ENCODE peak calls at places on chromosomes 7 and 10, in six cellular contexts. One of them, this sample, is unnamed.
A peak's percentile ranks its signal among the peaks of the same experiment; 100 is the strongest.

GRCh38 chr10:46560381-46560780 is 3.9 kb upstream of the GPRIN2 start:
- DNase-seq in hepatocyte: no peak
- DNase-seq in stimulated activated naive CD8-positive, alpha-beta T cell treated with anti-CD3 and anti-CD28 coated beads, Interleukin-15, amount 100 ng/mL, for 72 hours: peak; percentile 6
- DNase-seq in EH: no peak
- DNase-seq in pons: no peak
- DNase-seq in EL: no peak
- DNase-seq in this sample: no peak

GRCh38 chr10:77556990-77557601 is 80.5 kb downstream of the KCNMA1 start:
- DNase-seq in hepatocyte: no peak
- DNase-seq in stimulated activated naive CD8-positive, alpha-beta T cell treated with anti-CD3 and anti-CD28 coated beads, Interleukin-15, amount 100 ng/mL, for 72 hours: no peak
- DNase-seq in EH: no peak
- DNase-seq in pons: no peak
- DNase-seq in EL: no peak
- DNase-seq in this sample: no peak

GRCh38 chr10:93376372-93377296 is 105.5 kb downstream of the MYOF start:
- DNase-seq in hepatocyte: peak; percentile 87
- DNase-seq in stimulated activated naive CD8-positive, alpha-beta T cell treated with anti-CD3 and anti-CD28 coated beads, Interleukin-15, amount 100 ng/mL, for 72 hours: peak; percentile 49
- DNase-seq in EH: peak; percentile 97
- DNase-seq in pons: peak; percentile 86
- DNase-seq in EL: peak; percentile 93
- DNase-seq in this sample: peak; percentile 72

GRCh38 chr7:114819629-114820362 is 102.1 kb upstream of the MDFIC start:
- DNase-seq in hepatocyte: peak; percentile 82
- DNase-seq in stimulated activated naive CD8-positive, alpha-beta T cell treated with anti-CD3 and anti-CD28 coated beads, Interleukin-15, amount 100 ng/mL, for 72 hours: no peak
- DNase-seq in EH: peak; percentile 97
- DNase-seq in pons: no peak
- DNase-seq in EL: peak; percentile 96
- DNase-seq in this sample: peak; percentile 0

GRCh38 chr7:118104812-118105441 is 79.0 kb upstream of the LSM8 start:
- DNase-seq in hepatocyte: peak; percentile 19
- DNase-seq in stimulated activated naive CD8-positive, alpha-beta T cell treated with anti-CD3 and anti-CD28 coated beads, Interleukin-15, amount 100 ng/mL, for 72 hours: no peak
- DNase-seq in EH: peak; percentile 3
- DNase-seq in pons: peak; percentile 79
- DNase-seq in EL: no peak
- DNase-seq in this sample: peak; percentile 1

GRCh38 chr10:48549236-48549635 is 55.6 kb downstream of the ARHGAP22 start:
- DNase-seq in hepatocyte: no peak
- DNase-seq in stimulated activated naive CD8-positive, alpha-beta T cell treated with anti-CD3 and anti-CD28 coated beads, Interleukin-15, amount 100 ng/mL, for 72 hours: no peak
- DNase-seq in EH: no peak
- DNase-seq in pons: no peak
- DNase-seq in EL: no peak
- DNase-seq in this sample: no peak

GRCh38 chr7:1707756-1708611 is 37.9 kb downstream of the ELFN1 start:
- DNase-seq in hepatocyte: no peak
- DNase-seq in stimulated activated naive CD8-positive, alpha-beta T cell treated with anti-CD3 and anti-CD28 coated beads, Interleukin-15, amount 100 ng/mL, for 72 hours: peak; percentile 8
- DNase-seq in EH: no peak
- DNase-seq in pons: no peak
- DNase-seq in EL: no peak
- DNase-seq in this sample: no peak

GRCh38 chr10:63116452-63117072 is 16.6 kb upstream of the NRBF2 start:
- DNase-seq in hepatocyte: no peak
- DNase-seq in stimulated activated naive CD8-positive, alpha-beta T cell treated with anti-CD3 and anti-CD28 coated beads, Interleukin-15, amount 100 ng/mL, for 72 hours: no peak
- DNase-seq in EH: no peak
- DNase-seq in pons: no peak
- DNase-seq in EL: no peak
- DNase-seq in this sample: no peak

GRCh38 chr10:34967411-34967880 is 122.7 kb downstream of the CUL2 start:
- DNase-seq in hepatocyte: peak; percentile 15
- DNase-seq in stimulated activated naive CD8-positive, alpha-beta T cell treated with anti-CD3 and anti-CD28 coated beads, Interleukin-15, amount 100 ng/mL, for 72 hours: no peak
- DNase-seq in EH: peak; percentile 52
- DNase-seq in pons: peak; percentile 53
- DNase-seq in EL: no peak
- DNase-seq in this sample: no peak

GRCh38 chr7:31114593-31115343 is 62.7 kb downstream of the ADCYAP1R1 start:
- DNase-seq in hepatocyte: peak; percentile 68
- DNase-seq in stimulated activated naive CD8-positive, alpha-beta T cell treated with anti-CD3 and anti-CD28 coated beads, Interleukin-15, amount 100 ng/mL, for 72 hours: no peak
- DNase-seq in EH: peak; percentile 50
- DNase-seq in pons: no peak
- DNase-seq in EL: peak; percentile 12
- DNase-seq in this sample: no peak

GRCh38 chr7:101200862-101201599 is at the start of gene MOGAT3:
- DNase-seq in hepatocyte: peak; percentile 81
- DNase-seq in stimulated activated naive CD8-positive, alpha-beta T cell treated with anti-CD3 and anti-CD28 coated beads, Interleukin-15, amount 100 ng/mL, for 72 hours: no peak
- DNase-seq in EH: no peak
- DNase-seq in pons: no peak
- DNase-seq in EL: no peak
- DNase-seq in this sample: no peak

GRCh38 chr7:36795451-36796021 is 71.2 kb upstream of the AOAH start:
- DNase-seq in hepatocyte: peak; percentile 27
- DNase-seq in stimulated activated naive CD8-positive, alpha-beta T cell treated with anti-CD3 and anti-CD28 coated beads, Interleukin-15, amount 100 ng/mL, for 72 hours: no peak
- DNase-seq in EH: no peak
- DNase-seq in pons: no peak
- DNase-seq in EL: no peak
- DNase-seq in this sample: no peak

GRCh38 chr10:126212653-126213052 is 175.6 kb downstream of the ADAM12 start:
- DNase-seq in hepatocyte: no peak
- DNase-seq in stimulated activated naive CD8-positive, alpha-beta T cell treated with anti-CD3 and anti-CD28 coated beads, Interleukin-15, amount 100 ng/mL, for 72 hours: no peak
- DNase-seq in EH: no peak
- DNase-seq in pons: no peak
- DNase-seq in EL: peak; percentile 24
- DNase-seq in this sample: no peak

GRCh38 chr10:96377816-96378294 is 19.1 kb upstream of the OPALIN start:
- DNase-seq in hepatocyte: peak; percentile 50
- DNase-seq in stimulated activated naive CD8-positive, alpha-beta T cell treated with anti-CD3 and anti-CD28 coated beads, Interleukin-15, amount 100 ng/mL, for 72 hours: no peak
- DNase-seq in EH: peak; percentile 50
- DNase-seq in pons: no peak
- DNase-seq in EL: peak; percentile 20
- DNase-seq in this sample: no peak

GRCh38 chr7:36048141-36048901 is 104.7 kb upstream of the EEPD1 start:
- DNase-seq in hepatocyte: no peak
- DNase-seq in stimulated activated naive CD8-positive, alpha-beta T cell treated with anti-CD3 and anti-CD28 coated beads, Interleukin-15, amount 100 ng/mL, for 72 hours: no peak
- DNase-seq in EH: peak; percentile 97
- DNase-seq in pons: no peak
- DNase-seq in EL: peak; percentile 91
- DNase-seq in this sample: peak; percentile 69

GRCh38 chr10:22714524-22715289 is at the start of gene PIP4K2A:
- DNase-seq in hepatocyte: peak; percentile 87
- DNase-seq in stimulated activated naive CD8-positive, alpha-beta T cell treated with anti-CD3 and anti-CD28 coated beads, Interleukin-15, amount 100 ng/mL, for 72 hours: peak; percentile 75
- DNase-seq in EH: peak; percentile 79
- DNase-seq in pons: peak; percentile 63
- DNase-seq in EL: peak; percentile 79
- DNase-seq in this sample: peak; percentile 45

GRCh38 chr10:101561068-101561915 is 26.8 kb downstream of the POLL start:
- DNase-seq in hepatocyte: no peak
- DNase-seq in stimulated activated naive CD8-positive, alpha-beta T cell treated with anti-CD3 and anti-CD28 coated beads, Interleukin-15, amount 100 ng/mL, for 72 hours: no peak
- DNase-seq in EH: no peak
- DNase-seq in pons: no peak
- DNase-seq in EL: no peak
- DNase-seq in this sample: no peak

GRCh38 chr10:97459933-97460332 is 14.0 kb downstream of the ZDHHC16 start:
- DNase-seq in hepatocyte: no peak
- DNase-seq in stimulated activated naive CD8-positive, alpha-beta T cell treated with anti-CD3 and anti-CD28 coated beads, Interleukin-15, amount 100 ng/mL, for 72 hours: no peak
- DNase-seq in EH: no peak
- DNase-seq in pons: no peak
- DNase-seq in EL: no peak
- DNase-seq in this sample: no peak

GRCh38 chr7:74525881-74526280 is 72.2 kb downstream of the GTF2IRD1 start:
- DNase-seq in hepatocyte: peak; percentile 36
- DNase-seq in stimulated activated naive CD8-positive, alpha-beta T cell treated with anti-CD3 and anti-CD28 coated beads, Interleukin-15, amount 100 ng/mL, for 72 hours: no peak
- DNase-seq in EH: no peak
- DNase-seq in pons: no peak
- DNase-seq in EL: no peak
- DNase-seq in this sample: no peak

GRCh38 chr7:157603716-157604115 is 266.9 kb downstream of the DNAJB6 start:
- DNase-seq in hepatocyte: no peak
- DNase-seq in stimulated activated naive CD8-positive, alpha-beta T cell treated with anti-CD3 and anti-CD28 coated beads, Interleukin-15, amount 100 ng/mL, for 72 hours: no peak
- DNase-seq in EH: no peak
- DNase-seq in pons: no peak
- DNase-seq in EL: no peak
- DNase-seq in this sample: no peak

GRCh38 chr10:21318768-21319167 is 206.7 kb downstream of the SKIDA1 start:
- DNase-seq in hepatocyte: no peak
- DNase-seq in stimulated activated naive CD8-positive, alpha-beta T cell treated with anti-CD3 and anti-CD28 coated beads, Interleukin-15, amount 100 ng/mL, for 72 hours: no peak
- DNase-seq in EH: peak; percentile 29
- DNase-seq in pons: no peak
- DNase-seq in EL: peak; percentile 29
- DNase-seq in this sample: no peak

GRCh38 chr7:107045980-107046379 is 1.5 kb downstream of the PRKAR2B start:
- DNase-seq in hepatocyte: no peak
- DNase-seq in stimulated activated naive CD8-positive, alpha-beta T cell treated with anti-CD3 and anti-CD28 coated beads, Interleukin-15, amount 100 ng/mL, for 72 hours: no peak
- DNase-seq in EH: peak; percentile 83
- DNase-seq in pons: no peak
- DNase-seq in EL: peak; percentile 47
- DNase-seq in this sample: no peak

GRCh38 chr7:17631061-17631460 is 309.2 kb downstream of the SNX13 start:
- DNase-seq in hepatocyte: no peak
- DNase-seq in stimulated activated naive CD8-positive, alpha-beta T cell treated with anti-CD3 and anti-CD28 coated beads, Interleukin-15, amount 100 ng/mL, for 72 hours: no peak
- DNase-seq in EH: no peak
- DNase-seq in pons: no peak
- DNase-seq in EL: no peak
- DNase-seq in this sample: no peak

GRCh38 chr7:25671087-25671486 is 442.8 kb upstream of the NPVF start:
- DNase-seq in hepatocyte: no peak
- DNase-seq in stimulated activated naive CD8-positive, alpha-beta T cell treated with anti-CD3 and anti-CD28 coated beads, Interleukin-15, amount 100 ng/mL, for 72 hours: no peak
- DNase-seq in EH: no peak
- DNase-seq in pons: no peak
- DNase-seq in EL: no peak
- DNase-seq in this sample: no peak

GRCh38 chr7:123820864-123821263 is 24.1 kb upstream of the HYAL4 start:
- DNase-seq in hepatocyte: no peak
- DNase-seq in stimulated activated naive CD8-positive, alpha-beta T cell treated with anti-CD3 and anti-CD28 coated beads, Interleukin-15, amount 100 ng/mL, for 72 hours: no peak
- DNase-seq in EH: no peak
- DNase-seq in pons: no peak
- DNase-seq in EL: no peak
- DNase-seq in this sample: no peak

GRCh38 chr10:99630439-99630838 is 10.2 kb upstream of the SLC25A28 start:
- DNase-seq in hepatocyte: peak; percentile 63
- DNase-seq in stimulated activated naive CD8-positive, alpha-beta T cell treated with anti-CD3 and anti-CD28 coated beads, Interleukin-15, amount 100 ng/mL, for 72 hours: no peak
- DNase-seq in EH: peak; percentile 71
- DNase-seq in pons: no peak
- DNase-seq in EL: peak; percentile 56
- DNase-seq in this sample: peak; percentile 28

GRCh38 chr7:16657656-16658279 is 11.8 kb downstream of the BZW2 start:
- DNase-seq in hepatocyte: peak; percentile 70
- DNase-seq in stimulated activated naive CD8-positive, alpha-beta T cell treated with anti-CD3 and anti-CD28 coated beads, Interleukin-15, amount 100 ng/mL, for 72 hours: no peak
- DNase-seq in EH: peak; percentile 95
- DNase-seq in pons: no peak
- DNase-seq in EL: peak; percentile 97
- DNase-seq in this sample: peak; percentile 72

GRCh38 chr7:94266278-94266677 is 128.4 kb upstream of the COL1A2 start:
- DNase-seq in hepatocyte: peak; percentile 14
- DNase-seq in stimulated activated naive CD8-positive, alpha-beta T cell treated with anti-CD3 and anti-CD28 coated beads, Interleukin-15, amount 100 ng/mL, for 72 hours: no peak
- DNase-seq in EH: peak; percentile 28
- DNase-seq in pons: no peak
- DNase-seq in EL: no peak
- DNase-seq in this sample: no peak

This sample was measured in HTR-8/SVneo.